ENCODE peak calls at places on chromosomes 13 and 19, in six cellular contexts. One of them, this sample, is unnamed.

GRCh38 chr13:49933511-49933910 is 2.6 kb downstream of the SPRYD7 start:
- DNase-seq in neuronal stem cell: no peak
- DNase-seq in lower leg skin: no peak
- DNase-seq in esophagus squamous epithelium: no peak
- DNase-seq in CD8-positive, alpha-beta memory T cell: no peak
- DNase-seq in bronchial epithelial cell: no peak
- DNase-seq in this sample: no peak

GRCh38 chr13:38514575-38514974 is 164.9 kb downstream of the UFM1 start:
- DNase-seq in neuronal stem cell: no peak
- DNase-seq in lower leg skin: no peak
- DNase-seq in esophagus squamous epithelium: no peak
- DNase-seq in CD8-positive, alpha-beta memory T cell: no peak
- DNase-seq in bronchial epithelial cell: no peak
- DNase-seq in this sample: no peak

GRCh38 chr19:42386974-42387707 is 3.0 kb downstream of the CNFN start:
- DNase-seq in neuronal stem cell: peak
- DNase-seq in lower leg skin: peak
- DNase-seq in esophagus squamous epithelium: no peak
- DNase-seq in CD8-positive, alpha-beta memory T cell: peak
- DNase-seq in bronchial epithelial cell: peak
- DNase-seq in this sample: no peak

GRCh38 chr13:53311561-53311960 is 282.9 kb downstream of the OLFM4 start:
- DNase-seq in neuronal stem cell: no peak
- DNase-seq in lower leg skin: no peak
- DNase-seq in esophagus squamous epithelium: no peak
- DNase-seq in CD8-positive, alpha-beta memory T cell: no peak
- DNase-seq in bronchial epithelial cell: no peak
- DNase-seq in this sample: no peak

GRCh38 chr13:102197193-102197592 is 204.7 kb downstream of the FGF14 start:
- DNase-seq in neuronal stem cell: no peak
- DNase-seq in lower leg skin: no peak
- DNase-seq in esophagus squamous epithelium: no peak
- DNase-seq in CD8-positive, alpha-beta memory T cell: no peak
- DNase-seq in bronchial epithelial cell: peak
- DNase-seq in this sample: no peak

GRCh38 chr19:48558018-48558684 is 6.2 kb downstream of the SULT2B1 start:
- DNase-seq in neuronal stem cell: no peak
- DNase-seq in lower leg skin: peak
- DNase-seq in esophagus squamous epithelium: no peak
- DNase-seq in CD8-positive, alpha-beta memory T cell: no peak
- DNase-seq in bronchial epithelial cell: peak
- DNase-seq in this sample: no peak

GRCh38 chr19:40745402-40745780 is 4.9 kb downstream of the ACTMAP start:
- DNase-seq in neuronal stem cell: no peak
- DNase-seq in lower leg skin: no peak
- DNase-seq in esophagus squamous epithelium: no peak
- DNase-seq in CD8-positive, alpha-beta memory T cell: no peak
- DNase-seq in bronchial epithelial cell: no peak
- DNase-seq in this sample: no peak

GRCh38 chr13:26759156-26759906 is 1.3 kb downstream of the GPR12 start:
- DNase-seq in neuronal stem cell: no peak
- DNase-seq in lower leg skin: no peak
- DNase-seq in esophagus squamous epithelium: no peak
- DNase-seq in CD8-positive, alpha-beta memory T cell: no peak
- DNase-seq in bronchial epithelial cell: no peak
- DNase-seq in this sample: no peak

GRCh38 chr19:41698746-41699230 is 9.6 kb upstream of the CEACAM5 start:
- DNase-seq in neuronal stem cell: no peak
- DNase-seq in lower leg skin: no peak
- DNase-seq in esophagus squamous epithelium: no peak
- DNase-seq in CD8-positive, alpha-beta memory T cell: no peak
- DNase-seq in bronchial epithelial cell: no peak
- DNase-seq in this sample: no peak

GRCh38 chr13:33328691-33329090 is 43.1 kb upstream of the STARD13 start:
- DNase-seq in neuronal stem cell: no peak
- DNase-seq in lower leg skin: no peak
- DNase-seq in esophagus squamous epithelium: no peak
- DNase-seq in CD8-positive, alpha-beta memory T cell: no peak
- DNase-seq in bronchial epithelial cell: peak
- DNase-seq in this sample: no peak

GRCh38 chr19:51065221-51065960 is 499 bp upstream of the KLK13 start:
- DNase-seq in neuronal stem cell: no peak
- DNase-seq in lower leg skin: peak
- DNase-seq in esophagus squamous epithelium: no peak
- DNase-seq in CD8-positive, alpha-beta memory T cell: no peak
- DNase-seq in bronchial epithelial cell: no peak
- DNase-seq in this sample: no peak

GRCh38 chr19:485583-486236 is 10.6 kb upstream of the MADCAM1 start:
- DNase-seq in neuronal stem cell: peak
- DNase-seq in lower leg skin: peak
- DNase-seq in esophagus squamous epithelium: no peak
- DNase-seq in CD8-positive, alpha-beta memory T cell: no peak
- DNase-seq in bronchial epithelial cell: peak
- DNase-seq in this sample: no peak

GRCh38 chr13:97367427-97367826 is 66.5 kb upstream of the RAP2A start:
- DNase-seq in neuronal stem cell: peak
- DNase-seq in lower leg skin: no peak
- DNase-seq in esophagus squamous epithelium: no peak
- DNase-seq in CD8-positive, alpha-beta memory T cell: no peak
- DNase-seq in bronchial epithelial cell: no peak
- DNase-seq in this sample: peak

GRCh38 chr19:29858000-29858596 is 46.3 kb downstream of the CCNE1 start:
- DNase-seq in neuronal stem cell: no peak
- DNase-seq in lower leg skin: no peak
- DNase-seq in esophagus squamous epithelium: no peak
- DNase-seq in CD8-positive, alpha-beta memory T cell: peak
- DNase-seq in bronchial epithelial cell: no peak
- DNase-seq in this sample: no peak

GRCh38 chr13:74586839-74587238 is 452.6 kb upstream of the KLF12 start:
- DNase-seq in neuronal stem cell: no peak
- DNase-seq in lower leg skin: no peak
- DNase-seq in esophagus squamous epithelium: no peak
- DNase-seq in CD8-positive, alpha-beta memory T cell: no peak
- DNase-seq in bronchial epithelial cell: no peak
- DNase-seq in this sample: no peak

GRCh38 chr19:14003279-14004051 is 2.7 kb downstream of the RFX1 start:
- DNase-seq in neuronal stem cell: no peak
- DNase-seq in lower leg skin: no peak
- DNase-seq in esophagus squamous epithelium: no peak
- DNase-seq in CD8-positive, alpha-beta memory T cell: no peak
- DNase-seq in bronchial epithelial cell: peak
- DNase-seq in this sample: no peak

GRCh38 chr13:97848886-97849285 is 104.6 kb upstream of the IPO5 start:
- DNase-seq in neuronal stem cell: no peak
- DNase-seq in lower leg skin: no peak
- DNase-seq in esophagus squamous epithelium: no peak
- DNase-seq in CD8-positive, alpha-beta memory T cell: no peak
- DNase-seq in bronchial epithelial cell: no peak
- DNase-seq in this sample: no peak

GRCh38 chr13:79722885-79723445 is 242.0 kb downstream of the NDFIP2 start:
- DNase-seq in neuronal stem cell: no peak
- DNase-seq in lower leg skin: no peak
- DNase-seq in esophagus squamous epithelium: no peak
- DNase-seq in CD8-positive, alpha-beta memory T cell: no peak
- DNase-seq in bronchial epithelial cell: no peak
- DNase-seq in this sample: no peak

GRCh38 chr19:7522923-7523667 is 671 bp downstream of the MCOLN1 start:
- DNase-seq in neuronal stem cell: no peak
- DNase-seq in lower leg skin: peak
- DNase-seq in esophagus squamous epithelium: no peak
- DNase-seq in CD8-positive, alpha-beta memory T cell: no peak
- DNase-seq in bronchial epithelial cell: no peak
- DNase-seq in this sample: no peak

GRCh38 chr13:95185851-95186250 is 115.4 kb downstream of the ABCC4 start:
- DNase-seq in neuronal stem cell: no peak
- DNase-seq in lower leg skin: no peak
- DNase-seq in esophagus squamous epithelium: no peak
- DNase-seq in CD8-positive, alpha-beta memory T cell: peak
- DNase-seq in bronchial epithelial cell: no peak
- DNase-seq in this sample: no peak

GRCh38 chr13:40494932-40495619 is 171.4 kb downstream of the FOXO1 start:
- DNase-seq in neuronal stem cell: no peak
- DNase-seq in lower leg skin: no peak
- DNase-seq in esophagus squamous epithelium: no peak
- DNase-seq in CD8-positive, alpha-beta memory T cell: no peak
- DNase-seq in bronchial epithelial cell: no peak
- DNase-seq in this sample: no peak

GRCh38 chr19:11261902-11262839 is at the start of gene DOCK6:
- DNase-seq in neuronal stem cell: peak
- DNase-seq in lower leg skin: no peak
- DNase-seq in esophagus squamous epithelium: no peak
- DNase-seq in CD8-positive, alpha-beta memory T cell: no peak
- DNase-seq in bronchial epithelial cell: no peak
- DNase-seq in this sample: no peak

GRCh38 chr13:50969691-50970090 is 60.1 kb downstream of the RNASEH2B start:
- DNase-seq in neuronal stem cell: no peak
- DNase-seq in lower leg skin: no peak
- DNase-seq in esophagus squamous epithelium: no peak
- DNase-seq in CD8-positive, alpha-beta memory T cell: no peak
- DNase-seq in bronchial epithelial cell: peak
- DNase-seq in this sample: no peak

GRCh38 chr19:41354343-41354974 is 737 bp upstream of the TGFB1 start:
- DNase-seq in neuronal stem cell: no peak
- DNase-seq in lower leg skin: no peak
- DNase-seq in esophagus squamous epithelium: no peak
- DNase-seq in CD8-positive, alpha-beta memory T cell: no peak
- DNase-seq in bronchial epithelial cell: no peak
- DNase-seq in this sample: no peak

GRCh38 chr13:51717786-51718398 is 86.1 kb downstream of the DHRS12 start:
- DNase-seq in neuronal stem cell: no peak
- DNase-seq in lower leg skin: no peak
- DNase-seq in esophagus squamous epithelium: no peak
- DNase-seq in CD8-positive, alpha-beta memory T cell: no peak
- DNase-seq in bronchial epithelial cell: no peak
- DNase-seq in this sample: no peak

GRCh38 chr19:4720037-4720700 is 3.5 kb downstream of the DPP9 start:
- DNase-seq in neuronal stem cell: no peak
- DNase-seq in lower leg skin: no peak
- DNase-seq in esophagus squamous epithelium: no peak
- DNase-seq in CD8-positive, alpha-beta memory T cell: no peak
- DNase-seq in bronchial epithelial cell: no peak
- DNase-seq in this sample: no peak

GRCh38 chr13:76038920-76039716 is 403.0 kb downstream of the LMO7 start:
- DNase-seq in neuronal stem cell: no peak
- DNase-seq in lower leg skin: no peak
- DNase-seq in esophagus squamous epithelium: no peak
- DNase-seq in CD8-positive, alpha-beta memory T cell: no peak
- DNase-seq in bronchial epithelial cell: no peak
- DNase-seq in this sample: no peak

GRCh38 chr19:11165486-11166030 is 10.0 kb upstream of the SPC24 start:
- DNase-seq in neuronal stem cell: no peak
- DNase-seq in lower leg skin: no peak
- DNase-seq in esophagus squamous epithelium: no peak
- DNase-seq in CD8-positive, alpha-beta memory T cell: no peak
- DNase-seq in bronchial epithelial cell: no peak
- DNase-seq in this sample: no peak

GRCh38 chr13:26707122-26708006 is 53.2 kb downstream of the GPR12 start:
- DNase-seq in neuronal stem cell: peak
- DNase-seq in lower leg skin: no peak
- DNase-seq in esophagus squamous epithelium: no peak
- DNase-seq in CD8-positive, alpha-beta memory T cell: peak
- DNase-seq in bronchial epithelial cell: peak
- DNase-seq in this sample: peak

GRCh38 chr19:39246951-39247669 is 1.5 kb downstream of the IFNL4 start:
- DNase-seq in neuronal stem cell: no peak
- DNase-seq in lower leg skin: no peak
- DNase-seq in esophagus squamous epithelium: no peak
- DNase-seq in CD8-positive, alpha-beta memory T cell: no peak
- DNase-seq in bronchial epithelial cell: no peak
- DNase-seq in this sample: no peak

GRCh38 chr19:39248806-39249205 is at the start of gene IFNL4:
- DNase-seq in neuronal stem cell: no peak
- DNase-seq in lower leg skin: no peak
- DNase-seq in esophagus squamous epithelium: no peak
- DNase-seq in CD8-positive, alpha-beta memory T cell: no peak
- DNase-seq in bronchial epithelial cell: no peak
- DNase-seq in this sample: no peak

GRCh38 chr19:39251081-39251480 is 2.4 kb upstream of the IFNL4 start:
- DNase-seq in neuronal stem cell: no peak
- DNase-seq in lower leg skin: no peak
- DNase-seq in esophagus squamous epithelium: no peak
- DNase-seq in CD8-positive, alpha-beta memory T cell: no peak
- DNase-seq in bronchial epithelial cell: no peak
- DNase-seq in this sample: no peak

GRCh38 chr19:39252458-39252857 is 3.8 kb upstream of the IFNL4 start:
- DNase-seq in neuronal stem cell: no peak
- DNase-seq in lower leg skin: no peak
- DNase-seq in esophagus squamous epithelium: no peak
- DNase-seq in CD8-positive, alpha-beta memory T cell: no peak
- DNase-seq in bronchial epithelial cell: no peak
- DNase-seq in this sample: no peak

GRCh38 chr19:39247701-39248664 is 673 bp downstream of the IFNL4 start:
- DNase-seq in neuronal stem cell: no peak
- DNase-seq in lower leg skin: no peak
- DNase-seq in esophagus squamous epithelium: no peak
- DNase-seq in CD8-positive, alpha-beta memory T cell: no peak
- DNase-seq in bronchial epithelial cell: no peak
- DNase-seq in this sample: no peak
- H3K4me3 ChIP-seq in neuronal stem cell: peak
- H3K4me3 ChIP-seq in lower leg skin: no peak
- H3K4me3 ChIP-seq in esophagus squamous epithelium: peak
- H3K4me3 ChIP-seq in CD8-positive, alpha-beta memory T cell: no peak
- H3K4me3 ChIP-seq in bronchial epithelial cell: no peak
- H3K4me3 ChIP-seq in this sample: no peak

GRCh38 chr19:49981603-49982593 is 20.9 kb upstream of the SIGLEC11 start:
- DNase-seq in neuronal stem cell: no peak
- DNase-seq in lower leg skin: no peak
- DNase-seq in esophagus squamous epithelium: no peak
- DNase-seq in CD8-positive, alpha-beta memory T cell: no peak
- DNase-seq in bronchial epithelial cell: no peak
- DNase-seq in this sample: no peak
- H3K4me3 ChIP-seq in neuronal stem cell: no peak
- H3K4me3 ChIP-seq in lower leg skin: no peak
- H3K4me3 ChIP-seq in esophagus squamous epithelium: no peak
- H3K4me3 ChIP-seq in CD8-positive, alpha-beta memory T cell: no peak
- H3K4me3 ChIP-seq in bronchial epithelial cell: no peak
- H3K4me3 ChIP-seq in this sample: no peak

GRCh38 chr19:15304140-15304705 is 28.1 kb downstream of the BRD4 start:
- DNase-seq in neuronal stem cell: no peak
- DNase-seq in lower leg skin: no peak
- DNase-seq in esophagus squamous epithelium: no peak
- DNase-seq in CD8-positive, alpha-beta memory T cell: no peak
- DNase-seq in bronchial epithelial cell: no peak
- DNase-seq in this sample: no peak
- H3K4me3 ChIP-seq in neuronal stem cell: peak
- H3K4me3 ChIP-seq in lower leg skin: no peak
- H3K4me3 ChIP-seq in esophagus squamous epithelium: no peak
- H3K4me3 ChIP-seq in CD8-positive, alpha-beta memory T cell: no peak
- H3K4me3 ChIP-seq in bronchial epithelial cell: no peak
- H3K4me3 ChIP-seq in this sample: no peak

DNA sequence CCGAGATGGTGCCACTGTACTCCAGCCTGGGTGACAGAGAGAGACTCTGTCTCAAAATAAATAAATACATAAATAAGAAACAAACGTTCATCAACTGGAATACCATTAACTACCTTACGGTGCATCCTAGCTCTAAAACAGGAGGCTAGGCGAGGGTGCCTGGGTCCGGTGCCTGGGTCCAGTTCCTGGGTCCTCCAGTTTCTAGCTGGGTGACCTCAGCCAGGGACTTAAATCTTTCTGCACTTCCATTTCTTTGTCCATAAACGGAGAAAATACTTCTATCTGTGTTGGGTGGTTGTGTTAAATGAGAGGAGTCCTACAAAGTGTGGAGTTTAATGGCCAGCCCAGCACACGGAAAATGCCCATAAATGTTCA is 34.0 kb downstream of the RFX2 start:
- DNase-seq in neuronal stem cell: no peak
- DNase-seq in lower leg skin: peak
- DNase-seq in esophagus squamous epithelium: no peak
- DNase-seq in CD8-positive, alpha-beta memory T cell: no peak
- DNase-seq in bronchial epithelial cell: no peak
- DNase-seq in this sample: no peak
- H3K4me3 ChIP-seq in neuronal stem cell: no peak
- H3K4me3 ChIP-seq in lower leg skin: no peak
- H3K4me3 ChIP-seq in esophagus squamous epithelium: no peak
- H3K4me3 ChIP-seq in CD8-positive, alpha-beta memory T cell: no peak
- H3K4me3 ChIP-seq in bronchial epithelial cell: no peak
- H3K4me3 ChIP-seq in this sample: no peak

This sample was measured in astrocyte of the cerebellum.